ENCODE peak calls at places on chromosome 15, in four cellular contexts. I is SIG-M5; W is NCI-H2171; Q is stimulated activated CD4-positive, alpha-beta T cell treated with anti-CD3 and anti-CD28 coated beads, Interleukin-2, amount 100 ng/mL, for 24 hours. V is an unnamed sample.

GRCh38 chr15:39156636-39157255 is 424.1 kb upstream of the THBS1 start:
- DNase-seq in I (no peak), W (no peak), Q (no peak), V (no peak)

GRCh38 chr15:80382285-80382684 is 21.9 kb upstream of the ARNT2 start:
- DNase-seq in W (no peak), Q (no peak), I (no peak), V (no peak)

GRCh38 chr15:93708721-93709120 is 522.6 kb upstream of the MCTP2 start:
- DNase-seq in I (no peak), Q (no peak), W (no peak), V (no peak)

GRCh38 chr15:70879386-70879785 is 12.8 kb downstream of the THAP10 start:
- DNase-seq in Q (no peak), W (no peak), I (no peak), V (no peak)

GRCh38 chr15:63628123-63628822 is 31.1 kb downstream of the FBXL22 start:
- DNase-seq in W (no peak), Q (no peak), I (no peak), V (no peak)

GRCh38 chr15:27757050-27757449 is 342.1 kb downstream of the OCA2 start:
- DNase-seq in I (no peak), W (no peak), Q (no peak), V (no peak)

GRCh38 chr15:99128411-99128810 is 23.5 kb downstream of the SYNM start:
- DNase-seq in W (no peak), I (no peak), Q (no peak), V (no peak)

GRCh38 chr15:80093854-80094418 is 34.5 kb downstream of the ZFAND6 start:
- DNase-seq in Q (peak), I (no peak), W (peak), V (peak)

GRCh38 chr15:78951841-78952238 is 7.0 kb upstream of the CTSH start:
- DNase-seq in I (no peak), W (no peak), Q (no peak), V (no peak)

GRCh38 chr15:64050281-64051092 is 4.2 kb upstream of the DAPK2 start:
- DNase-seq in Q (no peak), I (no peak), W (no peak), V (no peak)

GRCh38 chr15:90271459-90272166 is 6.1 kb downstream of the NGRN start:
- DNase-seq in W (no peak), I (no peak), Q (no peak), V (no peak)

GRCh38 chr15:84654689-84655453 is 788 bp upstream of the WDR73 start:
- DNase-seq in Q (peak), I (peak), W (peak), V (peak)

GRCh38 chr15:23422099-23422945 is 24.7 kb downstream of the GOLGA6L2 start:
- DNase-seq in Q (no peak), W (no peak), I (no peak), V (no peak)

GRCh38 chr15:85306946-85307686 is 73.3 kb upstream of the AKAP13 start:
- DNase-seq in I (no peak), W (peak), Q (no peak), V (no peak)

GRCh38 chr15:47548189-47548588 is 169.1 kb upstream of the SEMA6D start:
- DNase-seq in Q (no peak), I (no peak), W (no peak), V (no peak)

GRCh38 chr15:64686130-64686735 is 89.2 kb downstream of the RBPMS2 start:
- DNase-seq in W (peak), I (no peak), Q (no peak), V (no peak)

GRCh38 chr15:51203797-51204196 is 109.1 kb upstream of the TNFAIP8L3 start:
- DNase-seq in I (no peak), W (no peak), Q (no peak), V (no peak)

GRCh38 chr15:45228931-45229330 is 23.1 kb upstream of the SLC28A2 start:
- DNase-seq in W (no peak), I (no peak), Q (no peak), V (no peak)

GRCh38 chr15:38225381-38225780 is 27.3 kb upstream of the SPRED1 start:
- DNase-seq in I (no peak), W (no peak), Q (no peak), V (no peak)

GRCh38 chr15:62492900-62493299 is 327.8 kb upstream of the C2CD4B start:
- DNase-seq in I (no peak), W (no peak), Q (no peak), V (peak)

GRCh38 chr15:65868546-65869126 is 655 bp upstream of the RAB11A start:
- DNase-seq in I (no peak), Q (no peak), W (peak), V (no peak)

GRCh38 chr15:66730168-66731014 is 28.4 kb downstream of the SMAD6 start:
- DNase-seq in Q (no peak), W (no peak), I (no peak), V (no peak)

GRCh38 chr15:52113246-52113645 is 671 bp upstream of the BCL2L10 start:
- DNase-seq in I (no peak), W (no peak), Q (no peak), V (no peak)

V was measured in NCI-H524 treated with DMSO at 0.1 percent for 48 hours.